ENCODE peak calls at places on chromosomes 3 and 15, in eight cellular contexts. W is RWPE2; I is colonic mucosa; A is neural progenitor cell; V is heart left ventricle; Y is fibroblast of lung; C is ovary; T is CD8-positive, alpha-beta T cell. L is an unnamed sample. For H3K4me1, the result is how much of the 10 kb centered on the place peaks cover.

GRCh38 chr15:99651023-99651807 is 82.0 kb downstream of the LYSMD4 start:
- DNase-seq in W (no peak), I (no peak), A (no peak), V (no peak), Y (peak), C (no peak), T (no peak), L (no peak)

GRCh38 chr15:33680336-33680735 is 288.0 kb upstream of the CHRM5 start:
- DNase-seq in W (no peak), I (no peak), A (no peak), V (no peak), Y (no peak), C (no peak), T (no peak), L (no peak)

GRCh38 chr15:68691667-68692066 is 112.9 kb downstream of the CORO2B start:
- DNase-seq in W (no peak), I (no peak), A (no peak), V (no peak), Y (no peak), C (no peak), T (no peak), L (no peak)

GRCh38 chr3:159536876-159537275 is 451.8 kb upstream of the IL12A start:
- DNase-seq in W (no peak), I (no peak), A (no peak), V (no peak), Y (no peak), C (no peak), T (no peak), L (no peak)

GRCh38 chr15:80480909-80481308 is 76.7 kb downstream of the ARNT2 start:
- DNase-seq in W (no peak), I (peak), A (no peak), V (peak), Y (peak), C (peak), T (no peak), L (peak)

GRCh38 chr3:27596920-27597319 is 112.7 kb upstream of the SLC4A7 start:
- DNase-seq in W (no peak), I (no peak), A (no peak), V (no peak), Y (no peak), C (no peak), T (no peak), L (no peak)

GRCh38 chr3:184796551-184796950 is 15.4 kb upstream of the VPS8 start:
- DNase-seq in W (no peak), I (no peak), A (no peak), V (no peak), Y (no peak), C (no peak), T (no peak), L (no peak)

GRCh38 chr3:8368598-8368997 is 133.0 kb upstream of the LMCD1 start:
- DNase-seq in W (no peak), I (no peak), A (no peak), V (no peak), Y (no peak), C (no peak), T (no peak), L (no peak)

GRCh38 chr15:60299452-60300047 is 98.2 kb downstream of the ANXA2 start:
- DNase-seq in W (no peak), I (peak), A (peak), V (peak), Y (peak), C (peak), T (no peak), L (peak)

GRCh38 chr3:7144696-7145308 is 283.9 kb downstream of the GRM7 start:
- DNase-seq in W (no peak), I (no peak), A (peak), V (no peak), Y (no peak), C (no peak), T (no peak), L (peak)

GRCh38 chr3:114498779-114499370 is 205.0 kb downstream of the TIGIT start:
- DNase-seq in W (peak), I (no peak), A (peak), V (peak), Y (peak), C (no peak), T (no peak), L (peak)

GRCh38 chr3:8597515-8597853 is 47.1 kb downstream of the SSUH2 start:
- DNase-seq in W (no peak), I (no peak), A (no peak), V (no peak), Y (no peak), C (no peak), T (no peak), L (no peak)

GRCh38 chr3:127162947-127163645 is 29.8 kb upstream of the PRR23E start:
- DNase-seq in W (no peak), I (no peak), A (peak), V (no peak), Y (no peak), C (no peak), T (no peak), L (peak)

GRCh38 chr3:120214161-120214560 is 70.9 kb downstream of the GPR156 start:
- DNase-seq in W (no peak), I (no peak), A (no peak), V (no peak), Y (no peak), C (peak), T (no peak), L (no peak)

GRCh38 chr3:65785065-65785645 is 253.6 kb downstream of the MAGI1 start:
- DNase-seq in W (no peak), I (no peak), A (peak), V (no peak), Y (peak), C (no peak), T (no peak), L (peak)

GRCh38 chr15:101407439-101407838 is 82.1 kb downstream of the PCSK6 start:
- DNase-seq in W (no peak), I (no peak), A (no peak), V (no peak), Y (no peak), C (no peak), T (no peak), L (no peak)

GRCh38 chr3:8450618-8451017 is 51.0 kb upstream of the LMCD1 start:
- DNase-seq in W (no peak), I (no peak), A (peak), V (no peak), Y (no peak), C (no peak), T (no peak), L (no peak)

GRCh38 chr3:128991355-128991895 is 2.5 kb downstream of the CFAP92 start:
- DNase-seq in W (no peak), I (no peak), A (no peak), V (no peak), Y (no peak), C (no peak), T (no peak), L (no peak)

GRCh38 chr15:34855893-34856292 is 60.5 kb upstream of the ACTC1 start:
- DNase-seq in W (no peak), I (no peak), A (no peak), V (no peak), Y (no peak), C (no peak), T (no peak), L (no peak)

GRCh38 chr3:64743166-64743565 is 55.4 kb upstream of the ADAMTS9 start:
- DNase-seq in W (no peak), I (no peak), A (no peak), V (no peak), Y (no peak), C (no peak), T (no peak), L (no peak)

GRCh38 chr3:148464246-148464645 is 233.5 kb upstream of the AGTR1 start:
- DNase-seq in W (no peak), I (no peak), A (no peak), V (no peak), Y (peak), C (no peak), T (no peak), L (no peak)

GRCh38 chr3:148455098-148455497 is 242.6 kb upstream of the AGTR1 start:
- DNase-seq in W (no peak), I (no peak), A (no peak), V (no peak), Y (peak), C (no peak), T (no peak), L (peak)

GRCh38 chr3:148460686-148461085 is 237.0 kb upstream of the AGTR1 start:
- DNase-seq in W (no peak), I (no peak), A (no peak), V (no peak), Y (no peak), C (no peak), T (no peak), L (no peak)

DNA sequence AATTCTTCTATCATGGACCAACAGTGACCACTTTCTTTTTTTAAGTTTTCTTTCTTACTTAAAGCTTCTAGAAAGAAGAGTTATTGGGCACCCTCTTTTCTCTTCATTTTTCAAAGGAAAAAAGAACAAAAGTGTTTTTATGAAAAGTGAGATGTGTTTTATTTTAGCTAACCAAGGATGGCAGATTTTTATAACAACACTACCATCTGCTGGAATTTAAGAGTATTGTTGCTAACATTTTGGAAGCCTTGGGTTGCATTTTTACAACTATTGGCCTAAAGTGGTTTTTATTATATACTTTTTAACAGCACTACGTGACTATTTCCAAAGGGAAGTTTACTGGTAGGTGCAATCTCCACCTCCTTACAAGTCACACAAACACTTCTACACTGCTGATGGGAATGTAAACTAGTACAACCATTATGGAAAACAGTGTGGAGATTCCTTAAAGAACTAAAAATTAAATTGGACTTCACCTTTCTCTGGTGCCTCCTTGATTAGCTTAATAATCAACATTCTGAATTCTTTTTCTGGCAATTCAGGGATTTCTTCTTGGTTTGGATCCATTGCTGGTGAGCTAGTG is 237.7 kb upstream of the AGTR1 start:
- DNase-seq in W (no peak), I (no peak), A (no peak), V (no peak), Y (peak), C (no peak), T (no peak), L (no peak)
- TF ChIP-seq CTCF in W (peak), I (peak), A (peak), V (peak), Y (peak), C (no peak), T (no peak), L (no peak)

GRCh38 chr3:31884251-31884650 is 96.8 kb downstream of the OSBPL10 start:
- DNase-seq in W (no peak), I (no peak), A (no peak), V (no peak), Y (no peak), C (no peak), T (no peak), L (no peak)
- H3K27ac ChIP-seq in W (peak), I (no peak), A (no peak), V (no peak), Y (no peak), C (no peak), T (no peak), L (no peak)

GRCh38 chr3:170180107-170180951 is 1.2 kb downstream of the PHC3 start:
- DNase-seq in W (no peak), I (peak), A (no peak), V (no peak), Y (peak), C (no peak), T (no peak), L (no peak)
- H3K4me1 ChIP-seq in W (under half), I (under half), A (under half), V (under half), Y (under half), C (under half), T (under half), L (under half)

DNA sequence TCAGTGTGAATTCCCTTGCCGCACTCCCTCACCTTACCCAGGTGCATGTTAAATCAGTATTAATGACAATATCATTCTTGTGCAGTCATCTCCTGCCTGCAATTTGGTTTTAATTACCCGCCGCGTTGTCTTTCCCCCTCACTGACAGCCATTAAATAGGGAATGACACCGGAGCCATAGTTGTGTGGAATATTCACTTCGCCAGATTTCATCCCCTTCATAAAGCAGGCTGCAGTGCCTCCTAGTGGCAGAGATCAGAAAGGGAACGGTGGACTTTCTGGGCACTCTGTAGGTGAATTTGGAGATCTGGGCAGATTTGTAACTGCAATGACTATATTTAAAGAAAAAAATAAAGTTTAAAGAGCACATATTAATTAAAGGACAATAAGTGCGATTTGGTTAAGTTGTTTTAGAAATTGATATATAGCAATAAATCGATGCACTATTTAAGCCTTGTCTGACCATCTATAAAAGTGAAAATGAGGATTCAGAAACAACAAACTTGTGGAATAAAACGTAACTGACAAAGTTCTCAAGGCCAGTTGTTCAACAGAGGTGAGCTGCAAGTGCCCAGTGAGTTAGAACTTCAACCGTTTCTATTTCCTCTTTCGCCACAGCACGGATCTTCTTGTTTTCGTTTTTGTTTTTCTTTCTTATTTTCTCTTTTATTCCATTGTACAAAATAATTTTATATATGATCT is 725.1 kb upstream of the ARRDC4 start:
- DNase-seq in W (no peak), I (peak), A (peak), V (no peak), Y (peak), C (peak), T (peak), L (peak)
- TF ChIP-seq CTCF in W (peak), I (peak), A (peak), V (peak), Y (peak), C (peak), T (peak), L (peak)

DNA sequence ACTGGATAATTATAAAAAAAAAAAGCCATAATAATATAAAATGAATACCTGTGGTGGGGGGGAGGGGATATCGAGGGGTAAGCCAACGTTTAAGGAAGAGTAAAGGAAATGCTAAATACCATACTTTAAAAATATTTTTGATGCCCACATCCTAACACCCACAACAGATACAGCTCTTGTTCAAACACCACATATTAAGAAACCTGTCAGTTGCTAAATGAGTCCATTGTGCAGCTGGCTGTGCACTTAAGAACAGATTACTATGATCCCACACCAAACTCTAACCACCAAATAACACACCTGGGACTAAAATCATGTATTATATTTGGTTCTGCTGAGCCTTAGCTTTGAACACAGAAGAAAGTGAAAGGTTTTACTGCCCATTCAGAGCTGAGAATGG is 515.6 kb downstream of the FOXP1 start:
- DNase-seq in W (no peak), I (no peak), A (no peak), V (no peak), Y (no peak), C (no peak), T (no peak), L (no peak)
- H3K27ac ChIP-seq in W (peak), I (no peak), A (no peak), V (no peak), Y (no peak), C (no peak), T (no peak), L (no peak)

GRCh38 chr15:63277893-63278505 is 594 bp downstream of the APH1B start:
- DNase-seq in W (no peak), I (peak), A (peak), V (no peak), Y (no peak), C (peak), T (no peak), L (peak)
- H3K4me1 ChIP-seq in W (under half), I (under half), A (under half), V (under half), Y (under half), C (under half), T (under half), L (under half)

GRCh38 chr3:47379488-47379899 is 1.3 kb upstream of the PTPN23 start:
- DNase-seq in W (no peak), I (peak), A (no peak), V (no peak), Y (no peak), C (peak), T (no peak), L (no peak)

GRCh38 chr3:47381317-47382157 is 716 bp downstream of the PTPN23 start:
- DNase-seq in W (peak), I (peak), A (peak), V (peak), Y (peak), C (peak), T (peak), L (peak)

GRCh38 chr3:47378869-47379268 is 2.0 kb upstream of the PTPN23 start:
- DNase-seq in W (no peak), I (no peak), A (no peak), V (no peak), Y (no peak), C (no peak), T (no peak), L (no peak)

GRCh38 chr3:47380601-47381316 is at the start of gene PTPN23:
- DNase-seq in W (peak), I (peak), A (peak), V (peak), Y (peak), C (peak), T (peak), L (peak)

DNA sequence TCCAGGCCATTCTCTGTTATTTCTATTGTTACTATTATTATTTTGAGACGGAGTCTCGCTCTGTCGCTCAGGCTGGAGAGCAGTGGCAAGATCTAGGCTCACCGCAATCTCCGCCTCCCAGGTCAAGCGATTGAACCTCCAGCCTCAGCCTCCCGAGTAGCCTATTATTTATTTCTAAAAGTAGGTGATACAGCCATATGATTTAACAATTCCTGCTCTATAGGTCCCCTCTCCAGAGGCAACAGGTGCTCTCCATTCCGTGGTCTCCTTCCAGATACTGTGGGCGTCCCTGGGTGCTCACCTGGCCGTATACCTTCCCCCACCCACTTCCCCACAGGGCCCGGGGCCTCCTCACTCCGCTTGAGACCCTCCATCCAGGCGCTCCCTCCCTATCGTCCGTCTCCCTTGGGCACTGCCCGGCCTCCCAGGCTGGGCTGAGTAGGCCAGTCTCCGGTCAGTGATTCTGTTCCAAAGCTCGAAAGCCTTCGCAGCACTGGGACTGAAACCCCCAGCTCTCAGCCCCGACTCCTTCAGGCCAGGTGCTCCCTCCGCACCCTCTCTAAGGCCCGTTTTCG is 708 bp upstream of the PTPN23 start:
- DNase-seq in W (no peak), I (no peak), A (no peak), V (no peak), Y (no peak), C (no peak), T (no peak), L (no peak)
- TF ChIP-seq CTCF in W (no peak), I (no peak), A (peak), V (no peak), Y (no peak), C (no peak), T (no peak), L (no peak)

DNA sequence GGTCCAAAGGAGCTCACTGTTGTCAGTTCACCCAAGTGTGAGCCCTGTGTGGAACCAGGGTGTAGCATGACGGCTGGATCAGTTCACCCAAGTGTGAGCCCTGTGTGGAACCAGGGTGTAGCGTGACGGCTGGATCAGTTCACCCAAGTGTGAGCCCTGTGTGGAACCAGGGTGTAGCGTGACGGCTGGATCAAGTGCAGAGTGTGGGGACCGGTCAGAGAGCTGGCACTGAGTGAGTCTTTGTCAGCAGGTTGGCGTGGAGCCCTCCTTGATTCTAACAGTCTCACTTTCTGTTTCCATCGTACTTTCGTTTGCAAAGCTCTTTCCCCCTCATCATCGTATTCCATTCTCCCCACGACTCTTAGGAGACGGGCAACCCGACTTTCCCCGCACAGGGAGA is 57.9 kb upstream of the DLG1 start:
- DNase-seq in W (no peak), I (no peak), A (no peak), V (peak), Y (peak), C (no peak), T (no peak), L (no peak)
- H3K27ac ChIP-seq in W (no peak), I (no peak), A (no peak), V (no peak), Y (no peak), C (no peak), T (no peak), L (no peak)

GRCh38 chr3:32835049-32835371 is 17.2 kb downstream of the TRIM71 start:
- DNase-seq in W (no peak), I (no peak), A (no peak), V (no peak), Y (no peak), C (no peak), T (no peak), L (no peak)

GRCh38 chr3:32836601-32837000 is 18.8 kb downstream of the TRIM71 start:
- DNase-seq in W (no peak), I (no peak), A (no peak), V (no peak), Y (no peak), C (no peak), T (no peak), L (no peak)

GRCh38 chr3:32837789-32838188 is 20.0 kb downstream of the TRIM71 start:
- DNase-seq in W (no peak), I (no peak), A (peak), V (no peak), Y (no peak), C (no peak), T (no peak), L (no peak)

GRCh38 chr3:32837366-32837765 is 19.6 kb downstream of the TRIM71 start:
- DNase-seq in W (no peak), I (no peak), A (no peak), V (no peak), Y (no peak), C (no peak), T (no peak), L (no peak)

GRCh38 chr3:32835943-32836342 is 18.1 kb downstream of the TRIM71 start:
- DNase-seq in W (no peak), I (no peak), A (peak), V (no peak), Y (no peak), C (no peak), T (no peak), L (no peak)
- H3K4me1 ChIP-seq in W (under half), I (under half), A (half or more), V (under half), Y (under half), C (under half), T (under half), L (under half)